ENCODE peak calls at places on chromosomes 1 and 21, in eight cellular contexts. F is cardiac muscle cell, Y is T-helper 2 cell, T is midbrain, L is HuH-7, O is HAP-1, N is astrocyte of the spinal cord, P is tibial nerve. C is an unnamed sample.

GRCh38 chr21:33848252-33848953 is 67.2 kb downstream of the ATP5PO start:
- DNase-seq in F (no peak), Y (no peak), T (no peak), L (no peak), O (no peak), N (no peak), P (no peak), C (no peak)

GRCh38 chr1:19405761-19406481 is 79.4 kb downstream of the CAPZB start:
- DNase-seq in F (peak), Y (no peak), T (peak), L (no peak), O (peak), N (peak), P (no peak), C (no peak)

GRCh38 chr21:34510148-34511142 is 1.6 kb downstream of the KCNE1 start:
- DNase-seq in F (peak), Y (no peak), T (peak), L (peak), O (no peak), N (peak), P (peak), C (peak)

GRCh38 chr1:36297062-36297461 is 9.1 kb upstream of the SH3D21 start:
- DNase-seq in F (no peak), Y (no peak), T (no peak), L (no peak), O (no peak), N (no peak), P (no peak), C (no peak)

GRCh38 chr1:72485786-72486185 is 203.4 kb upstream of the NEGR1 start:
- DNase-seq in F (peak), Y (no peak), T (no peak), L (no peak), O (no peak), N (peak), P (no peak), C (no peak)

GRCh38 chr1:245304698-245305097 is 149.9 kb downstream of the KIF26B start:
- DNase-seq in F (no peak), Y (no peak), T (no peak), L (no peak), O (no peak), N (no peak), P (no peak), C (no peak)

GRCh38 chr21:14603202-14603601 is 57.1 kb upstream of the SAMSN1 start:
- DNase-seq in F (peak), Y (no peak), T (no peak), L (no peak), O (no peak), N (peak), P (no peak), C (no peak)

GRCh38 chr1:89780721-89781120 is 40.1 kb upstream of the LRRC8D start:
- DNase-seq in F (peak), Y (no peak), T (peak), L (no peak), O (peak), N (peak), P (no peak), C (peak)

GRCh38 chr1:240967070-240967724 is 355.2 kb upstream of the GREM2 start:
- DNase-seq in F (no peak), Y (no peak), T (peak), L (peak), O (no peak), N (peak), P (no peak), C (peak)

GRCh38 chr1:116345830-116346229 is 27.2 kb upstream of the ATP1A1 start:
- DNase-seq in F (no peak), Y (peak), T (no peak), L (no peak), O (no peak), N (no peak), P (no peak), C (no peak)

GRCh38 chr1:196372896-196373536 is 235.2 kb downstream of the KCNT2 start:
- DNase-seq in F (peak), Y (no peak), T (no peak), L (no peak), O (peak), N (peak), P (no peak), C (peak)

GRCh38 chr1:115338457-115338820 is 390 bp upstream of the NGF start:
- DNase-seq in F (no peak), Y (no peak), T (no peak), L (no peak), O (no peak), N (no peak), P (no peak), C (no peak)

GRCh38 chr1:209155556-209155955 is 428.0 kb upstream of the CAMK1G start:
- DNase-seq in F (no peak), Y (no peak), T (no peak), L (no peak), O (no peak), N (no peak), P (no peak), C (peak)